ENCODE peak calls at places on chromosomes 3 and 15, in ten cellular contexts. I, J, Z, N, O, X, H, T, M and Y are unnamed samples.

GRCh38 chr3:160133757-160134156 is 91.5 kb upstream of the C3orf80 start:
- DNase-seq in I (peak), J (no peak), Z (no peak), N (peak), O (peak), X (no peak), H (no peak), T (no peak), M (no peak), Y (no peak)

GRCh38 chr3:123642182-123642956 is 57.5 kb upstream of the HACD2 start:
- DNase-seq in I (peak), J (peak), Z (peak), N (no peak), O (peak), X (peak), H (peak), T (peak), M (peak), Y (peak)

GRCh38 chr3:170102421-170102820 is 64.6 kb downstream of the GPR160 start:
- DNase-seq in I (no peak), J (no peak), Z (no peak), N (no peak), O (no peak), X (no peak), H (no peak), T (no peak), M (no peak), Y (no peak)

GRCh38 chr3:58082047-58082446 is 73.8 kb downstream of the FLNB start:
- DNase-seq in I (peak), J (no peak), Z (no peak), N (no peak), O (no peak), X (no peak), H (no peak), T (peak), M (no peak), Y (no peak)

GRCh38 chr3:133452603-133453313 is 52.9 kb downstream of the BFSP2 start:
- DNase-seq in I (no peak), J (no peak), Z (no peak), N (no peak), O (peak), X (no peak), H (no peak), T (no peak), M (no peak), Y (no peak)

GRCh38 chr3:149654188-149654601 is 3.6 kb downstream of the WWTR1 start:
- DNase-seq in I (no peak), J (no peak), Z (no peak), N (no peak), O (no peak), X (no peak), H (no peak), T (no peak), M (no peak), Y (no peak)

GRCh38 chr3:168077091-168077490 is 18.6 kb downstream of the GOLIM4 start:
- DNase-seq in I (no peak), J (no peak), Z (no peak), N (no peak), O (no peak), X (no peak), H (no peak), T (no peak), M (no peak), Y (no peak)

GRCh38 chr3:80190051-80190450 is 422.3 kb upstream of the ROBO1 start:
- DNase-seq in I (no peak), J (peak), Z (no peak), N (no peak), O (peak), X (no peak), H (no peak), T (no peak), M (no peak), Y (no peak)

GRCh38 chr15:41550066-41550805 is 6.2 kb upstream of the RPAP1 start:
- DNase-seq in I (no peak), J (no peak), Z (no peak), N (no peak), O (no peak), X (no peak), H (no peak), T (no peak), M (no peak), Y (no peak)

GRCh38 chr3:6825527-6825926 is 35.4 kb upstream of the GRM7 start:
- DNase-seq in I (no peak), J (no peak), Z (no peak), N (no peak), O (no peak), X (no peak), H (no peak), T (no peak), M (no peak), Y (no peak)

GRCh38 chr3:87229113-87229512 is 2.0 kb downstream of the CHMP2B start:
- DNase-seq in I (no peak), J (no peak), Z (no peak), N (no peak), O (no peak), X (no peak), H (no peak), T (no peak), M (no peak), Y (no peak)

GRCh38 chr15:40093224-40093842 is 15.3 kb downstream of the BMF start:
- DNase-seq in I (no peak), J (no peak), Z (no peak), N (no peak), O (no peak), X (no peak), H (no peak), T (no peak), M (no peak), Y (no peak)

GRCh38 chr3:27905625-27906024 is 183.5 kb upstream of the EOMES start:
- DNase-seq in I (no peak), J (no peak), Z (peak), N (no peak), O (no peak), X (no peak), H (no peak), T (no peak), M (no peak), Y (no peak)

GRCh38 chr3:31247850-31248618 is 284.7 kb upstream of the STT3B start:
- DNase-seq in I (no peak), J (no peak), Z (no peak), N (no peak), O (no peak), X (no peak), H (no peak), T (no peak), M (no peak), Y (peak)

GRCh38 chr3:178112134-178112533 is 424.1 kb upstream of the KCNMB2 start:
- DNase-seq in I (no peak), J (no peak), Z (no peak), N (no peak), O (no peak), X (no peak), H (no peak), T (no peak), M (no peak), Y (no peak)

GRCh38 chr3:114408763-114409162 is 114.9 kb downstream of the TIGIT start:
- DNase-seq in I (no peak), J (peak), Z (no peak), N (peak), O (no peak), X (no peak), H (no peak), T (no peak), M (no peak), Y (no peak)

GRCh38 chr3:172082269-172082668 is 42.9 kb downstream of the FNDC3B start:
- DNase-seq in I (no peak), J (no peak), Z (no peak), N (no peak), O (no peak), X (no peak), H (no peak), T (peak), M (no peak), Y (no peak)

GRCh38 chr3:37542286-37542685 is 319.4 kb upstream of the CTDSPL start:
- DNase-seq in I (no peak), J (no peak), Z (no peak), N (no peak), O (no peak), X (no peak), H (no peak), T (no peak), M (no peak), Y (no peak)

GRCh38 chr3:19645093-19645492 is 288.9 kb downstream of the EFHB start:
- DNase-seq in I (no peak), J (no peak), Z (no peak), N (no peak), O (no peak), X (peak), H (no peak), T (no peak), M (no peak), Y (peak)

GRCh38 chr15:64247906-64248541 is 85.2 kb upstream of the PPIB start:
- DNase-seq in I (no peak), J (no peak), Z (no peak), N (no peak), O (peak), X (peak), H (no peak), T (no peak), M (no peak), Y (peak)

GRCh38 chr3:66485291-66485968 is 15.4 kb downstream of the LRIG1 start:
- DNase-seq in I (no peak), J (no peak), Z (no peak), N (no peak), O (no peak), X (no peak), H (no peak), T (no peak), M (no peak), Y (no peak)

GRCh38 chr3:11634081-11634635 is 9.6 kb downstream of the VGLL4 start:
- DNase-seq in I (no peak), J (no peak), Z (no peak), N (no peak), O (no peak), X (no peak), H (no peak), T (peak), M (no peak), Y (no peak)

GRCh38 chr15:39282663-39283208 is 298.1 kb upstream of the THBS1 start:
- DNase-seq in I (no peak), J (no peak), Z (no peak), N (peak), O (no peak), X (no peak), H (no peak), T (no peak), M (no peak), Y (no peak)

GRCh38 chr15:74632601-74633000 is 17.0 kb downstream of the CLK3 start:
- DNase-seq in I (no peak), J (no peak), Z (no peak), N (peak), O (no peak), X (no peak), H (no peak), T (no peak), M (no peak), Y (no peak)

GRCh38 chr15:85600001-85600400 is 194.7 kb downstream of the KLHL25 start:
- DNase-seq in I (no peak), J (no peak), Z (no peak), N (no peak), O (no peak), X (no peak), H (no peak), T (no peak), M (no peak), Y (no peak)

GRCh38 chr3:79041621-79042020 is 726.2 kb downstream of the ROBO1 start:
- DNase-seq in I (no peak), J (no peak), Z (no peak), N (no peak), O (no peak), X (no peak), H (no peak), T (no peak), M (no peak), Y (no peak)

GRCh38 chr3:16998236-16998923 is 113.6 kb downstream of the PLCL2 start:
- DNase-seq in I (no peak), J (no peak), Z (no peak), N (no peak), O (no peak), X (no peak), H (no peak), T (no peak), M (no peak), Y (no peak)

GRCh38 chr15:100919481-100920405 is 586 bp downstream of the LRRK1 start:
- DNase-seq in I (peak), J (peak), Z (no peak), N (peak), O (peak), X (peak), H (no peak), T (no peak), M (no peak), Y (peak)

GRCh38 chr15:22979069-22979698 is 984 bp downstream of the CYFIP1 start:
- DNase-seq in I (peak), J (peak), Z (no peak), N (peak), O (peak), X (peak), H (no peak), T (peak), M (no peak), Y (peak)

GRCh38 chr15:80405970-80406369 is 1.8 kb downstream of the ARNT2 start:
- DNase-seq in I (no peak), J (no peak), Z (no peak), N (no peak), O (no peak), X (no peak), H (no peak), T (no peak), M (no peak), Y (no peak)

GRCh38 chr15:88035381-88035780 is 221.2 kb downstream of the NTRK3 start:
- DNase-seq in I (no peak), J (no peak), Z (no peak), N (no peak), O (no peak), X (no peak), H (peak), T (no peak), M (no peak), Y (no peak)

GRCh38 chr15:90379263-90379662 is 8.8 kb upstream of the IQGAP1 start:
- DNase-seq in I (no peak), J (no peak), Z (no peak), N (no peak), O (no peak), X (no peak), H (no peak), T (no peak), M (no peak), Y (no peak)

GRCh38 chr3:117454236-117454635 is 744.7 kb downstream of the TUSC7 start:
- DNase-seq in I (no peak), J (no peak), Z (no peak), N (no peak), O (peak), X (no peak), H (no peak), T (no peak), M (no peak), Y (no peak)
- TF ChIP-seq CTCF in I (no peak), J (no peak), Z (no peak), N (no peak), O (no peak), X (no peak), H (no peak), T (no peak), M (no peak), Y (no peak)

GRCh38 chr3:60755094-60755493 is 496.2 kb downstream of the FHIT start:
- DNase-seq in I (peak), J (peak), Z (no peak), N (no peak), O (peak), X (no peak), H (no peak), T (no peak), M (no peak), Y (no peak)
- TF ChIP-seq CTCF in I (peak), J (peak), Z (no peak), N (no peak), O (no peak), X (peak), H (peak), T (no peak), M (no peak), Y (peak)

GRCh38 chr3:62803276-62803675 is 71.9 kb downstream of the CADPS start:
- DNase-seq in I (no peak), J (no peak), Z (no peak), N (no peak), O (no peak), X (no peak), H (no peak), T (no peak), M (no peak), Y (no peak)
- TF ChIP-seq CTCF in I (no peak), J (no peak), Z (no peak), N (no peak), O (no peak), X (no peak), H (no peak), T (no peak), M (no peak), Y (no peak)

DNA sequence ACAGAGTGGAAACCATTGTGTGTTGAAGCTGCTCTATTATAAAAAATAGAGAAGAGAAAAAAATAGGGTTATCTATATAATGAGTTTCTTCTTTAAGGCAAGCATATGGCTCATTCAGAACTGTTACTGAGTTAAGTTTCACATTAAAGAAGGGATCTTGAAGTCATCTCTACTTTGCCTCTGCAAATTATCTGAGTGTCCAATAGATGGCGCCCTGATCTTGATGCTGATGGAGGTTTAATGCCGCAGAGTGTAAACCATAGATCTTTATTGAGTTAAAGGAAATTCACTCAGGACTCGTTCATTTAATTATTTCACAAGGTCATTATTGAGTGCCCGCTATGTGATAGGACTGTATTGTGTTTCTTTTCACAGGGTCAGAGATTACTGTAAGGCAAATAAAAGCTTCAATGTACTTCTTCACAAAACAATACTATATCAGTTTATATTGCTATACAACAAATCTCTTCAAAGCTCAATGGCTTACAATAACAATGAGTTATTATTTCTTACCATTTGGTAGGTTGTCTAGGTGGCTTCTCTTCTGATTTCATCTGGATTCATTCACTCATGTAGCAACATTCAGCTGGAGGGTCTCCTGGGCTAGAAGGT is 171.4 kb downstream of the NSUN3 start:
- DNase-seq in I (peak), J (peak), Z (no peak), N (no peak), O (peak), X (peak), H (no peak), T (no peak), M (no peak), Y (no peak)
- TF ChIP-seq CTCF in I (peak), J (peak), Z (no peak), N (peak), O (peak), X (peak), H (peak), T (peak), M (no peak), Y (peak)

GRCh38 chr15:75785771-75786563 is 57.3 kb upstream of the UBE2Q2 start:
- DNase-seq in I (peak), J (peak), Z (no peak), N (peak), O (peak), X (no peak), H (no peak), T (no peak), M (no peak), Y (no peak)
- TF ChIP-seq CTCF in I (no peak), J (peak), Z (no peak), N (no peak), O (no peak), X (no peak), H (no peak), T (peak), M (no peak), Y (no peak)

GRCh38 chr3:25468866-25469319 is 40.8 kb downstream of the RARB start:
- DNase-seq in I (no peak), J (peak), Z (no peak), N (peak), O (no peak), X (no peak), H (peak), T (peak), M (no peak), Y (no peak)
- TF ChIP-seq CTCF in I (no peak), J (no peak), Z (no peak), N (peak), O (no peak), X (no peak), H (no peak), T (peak), M (no peak), Y (no peak)

DNA sequence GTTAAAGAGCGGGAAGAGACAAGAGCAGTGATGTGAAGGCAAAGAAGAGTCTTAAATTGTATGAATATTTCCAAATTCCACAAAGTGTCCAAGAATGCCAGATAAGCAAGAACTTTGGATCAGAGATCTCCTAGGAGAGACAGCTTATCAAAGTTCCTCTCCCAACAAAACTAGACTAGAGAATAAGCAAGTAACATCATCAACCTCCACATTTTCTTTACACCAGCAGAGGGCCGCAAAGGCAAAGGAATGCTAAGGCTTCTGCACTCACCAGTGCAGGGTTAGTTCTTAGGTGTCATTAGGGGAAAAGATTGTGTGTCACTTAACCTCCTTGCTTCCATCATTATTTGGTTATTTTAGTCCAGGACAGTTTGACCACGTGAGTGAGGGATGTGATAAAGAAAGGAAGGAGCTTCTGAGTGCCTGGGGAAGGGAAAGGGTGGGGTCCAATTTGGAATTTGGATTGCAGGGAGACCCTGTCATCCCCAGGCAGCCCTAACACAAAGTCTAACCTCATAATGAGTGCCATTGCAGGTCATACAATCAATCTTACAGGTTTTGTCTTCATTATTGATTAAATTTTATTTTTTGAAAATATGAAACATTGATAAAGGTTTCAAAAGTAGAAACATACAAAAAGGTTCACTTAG is 7.5 kb upstream of the CMTM6 start:
- DNase-seq in I (peak), J (peak), Z (peak), N (no peak), O (peak), X (peak), H (peak), T (peak), M (peak), Y (no peak)
- TF ChIP-seq CTCF in I (peak), J (peak), Z (peak), N (peak), O (peak), X (peak), H (peak), T (peak), M (peak), Y (peak)

DNA sequence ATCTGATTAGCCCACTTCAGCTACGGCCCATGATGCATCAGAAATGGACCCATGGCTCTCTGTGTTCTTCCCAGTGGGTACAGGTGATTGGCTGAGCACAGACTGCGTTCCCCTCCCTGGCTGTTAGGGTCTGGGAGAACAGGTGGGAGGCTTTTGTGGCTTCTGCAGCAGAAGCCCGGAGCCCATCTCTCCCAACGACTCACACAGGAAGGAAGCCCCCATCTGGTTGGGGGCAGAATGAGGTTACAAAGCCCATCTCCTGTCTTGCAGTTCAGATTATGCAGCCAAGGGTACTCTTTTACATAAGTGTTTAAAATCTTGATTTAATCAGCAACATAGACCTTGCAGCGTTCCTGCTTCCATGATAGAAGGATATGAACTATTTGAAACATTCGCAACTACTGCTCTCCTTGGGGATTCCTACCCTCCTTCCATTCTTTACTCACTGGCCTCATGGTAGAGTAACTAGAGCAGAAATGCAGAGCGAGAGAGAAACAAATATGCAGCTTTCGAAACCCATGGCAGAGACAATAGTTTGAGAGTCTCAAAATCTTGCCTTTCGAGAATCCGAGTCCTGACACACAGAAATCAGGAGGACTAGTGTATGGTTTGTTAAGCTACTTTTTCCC is 291.3 kb downstream of the TLE3 start:
- DNase-seq in I (no peak), J (no peak), Z (no peak), N (no peak), O (no peak), X (no peak), H (no peak), T (no peak), M (no peak), Y (no peak)
- TF ChIP-seq CTCF in I (no peak), J (no peak), Z (no peak), N (no peak), O (no peak), X (no peak), H (no peak), T (no peak), M (no peak), Y (no peak)

GRCh38 chr3:53812434-53812833 is 33.8 kb downstream of the CHDH start:
- DNase-seq in I (no peak), J (no peak), Z (no peak), N (no peak), O (no peak), X (peak), H (peak), T (no peak), M (no peak), Y (no peak)
- TF ChIP-seq CTCF in I (no peak), J (peak), Z (no peak), N (no peak), O (no peak), X (no peak), H (no peak), T (no peak), M (no peak), Y (no peak)